ENCODE peak calls at places on chromosomes 4 and X, in seven cellular contexts. J is neural progenitor cell, S is OCI-LY7, H is endothelial cell of umbilical vein, X is PC-9, E is GM12878, C is mammary epithelial cell. L is an unnamed sample.

GRCh38 chrX:70134116-70134477 is 850 bp downstream of the IGBP1 start:
- DNase-seq in S (no peak), H (no peak), J (peak; percentile 29), X (no peak), E (no peak), C (peak; percentile 15), L (peak; percentile 62)

GRCh38 chr4:149291463-149291862 is 524.2 kb downstream of the IQCM start:
- DNase-seq in S (no peak), J (no peak), H (peak; percentile 13), X (peak; percentile 11), E (no peak), C (no peak), L (no peak)

GRCh38 chr4:4496604-4497372 is 45.1 kb downstream of the STX18 start:
- DNase-seq in H (no peak), S (no peak), C (no peak), E (no peak), J (no peak), X (no peak), L (no peak)

GRCh38 chr4:175531405-175532091 is 280.5 kb downstream of the GPM6A start:
- DNase-seq in C (peak; percentile 52), S (no peak), X (no peak), H (no peak), E (no peak), J (no peak), L (peak; percentile 86)

GRCh38 chr4:55397521-55398321 is 2.0 kb downstream of the TMEM165 start:
- DNase-seq in C (peak; percentile 86), X (no peak), S (peak; percentile 23), E (no peak), H (peak; percentile 53), J (peak; percentile 21), L (peak; percentile 73)

GRCh38 chr4:105712766-105713165 is 4.2 kb downstream of the GSTCD start:
- DNase-seq in H (no peak), E (no peak), X (no peak), S (no peak), C (peak; percentile 35), J (no peak), L (no peak)

GRCh38 chr4:15963568-15963967 is 593 bp upstream of the FGFBP2 start:
- DNase-seq in E (no peak), X (no peak), S (no peak), H (no peak), C (no peak), J (no peak), L (no peak)

GRCh38 chr4:152531479-152531878 is 4.4 kb downstream of the FBXW7 start:
- DNase-seq in H (no peak), C (no peak), E (no peak), S (no peak), J (peak; percentile 17), X (no peak), L (no peak)

GRCh38 chr4:112514449-112515277 is 1.3 kb downstream of the NEUROG2 start:
- DNase-seq in X (no peak), J (peak; percentile 64), E (no peak), H (no peak), S (peak; percentile 26), C (no peak), L (peak; percentile 77)

GRCh38 chrX:55008571-55009358 is 8.6 kb downstream of the APEX2 start:
- DNase-seq in J (no peak), E (no peak), H (peak; percentile 42), C (peak; percentile 64), X (peak; percentile 71), S (no peak), L (peak; percentile 74)

GRCh38 chrX:17744896-17745523 is 7.7 kb downstream of the SCML1 start:
- DNase-seq in H (peak; percentile 21), E (no peak), X (no peak), C (no peak), S (no peak), J (no peak), L (no peak)

GRCh38 chrX:100812216-100813158 is 7.7 kb upstream of the CSTF2 start:
- DNase-seq in J (no peak), E (no peak), H (no peak), X (peak; percentile 41), S (no peak), C (no peak), L (no peak)

GRCh38 chr4:165723051-165723805 is 149.8 kb upstream of the TLL1 start:
- DNase-seq in S (no peak), E (no peak), J (no peak), X (no peak), H (no peak), C (no peak), L (no peak)

GRCh38 chrX:143634373-143634685 is 1.6 kb downstream of the SLITRK4 start:
- DNase-seq in S (no peak), H (no peak), X (no peak), E (no peak), C (no peak), J (no peak), L (no peak)

GRCh38 chrX:545488-545887 is 85.1 kb upstream of the SHOX start:
- DNase-seq in J (peak; percentile 63), H (no peak), S (no peak), X (no peak), E (no peak), C (no peak), L (peak; percentile 74)

GRCh38 chr4:140851032-140851636 is 94.9 kb upstream of the TBC1D9 start:
- DNase-seq in H (peak; percentile 69), X (peak; percentile 43), C (peak; percentile 45), J (peak; percentile 80), E (peak; percentile 33), S (peak; percentile 86), L (no peak)

GRCh38 chr4:86306816-86307215 is 53.0 kb downstream of the MAPK10 start:
- DNase-seq in E (no peak), X (no peak), H (no peak), C (no peak), S (no peak), J (no peak), L (peak; percentile 63)

GRCh38 chr4:131001371-131001770 is 1905.4 kb downstream of the C4orf33 start:
- DNase-seq in J (no peak), C (peak; percentile 2), E (no peak), H (peak; percentile 20), S (no peak), X (no peak), L (no peak)

GRCh38 chr4:104986306-104986705 is 160.4 kb upstream of the TET2 start:
- DNase-seq in C (no peak), S (no peak), X (no peak), J (no peak), E (no peak), H (no peak), L (no peak)

GRCh38 chr4:26131711-26132110 is 189.1 kb upstream of the RBPJ start:
- DNase-seq in H (no peak), X (no peak), E (peak; percentile 89), S (no peak), C (no peak), J (no peak), L (no peak)

GRCh38 chr4:99058228-99058627 is 30.4 kb downstream of the ADH5 start:
- DNase-seq in X (no peak), E (no peak), S (no peak), J (no peak), C (no peak), H (no peak), L (no peak)

GRCh38 chr4:73573794-73574528 is 46.3 kb downstream of the RASSF6 start:
- DNase-seq in J (peak; percentile 91), E (peak; percentile 51), X (peak; percentile 44), C (peak; percentile 52), H (peak; percentile 73), S (peak; percentile 86), L (peak; percentile 55)

GRCh38 chr4:41957634-41958033 is 22.4 kb downstream of the TMEM33 start:
- DNase-seq in S (peak; percentile 63), X (no peak), H (peak; percentile 31), E (peak; percentile 20), C (no peak), J (peak; percentile 50), L (peak; percentile 5)

GRCh38 chrX:132737743-132738142 is 220.7 kb downstream of the HS6ST2 start:
- DNase-seq in X (peak; percentile 36), E (no peak), C (peak; percentile 38), S (no peak), H (no peak), J (no peak), L (no peak)

GRCh38 chr4:6277935-6278800 is 8.5 kb downstream of the WFS1 start:
- DNase-seq in S (no peak), J (no peak), E (no peak), C (no peak), X (no peak), H (no peak), L (peak; percentile 74)
- H3K4me1 ChIP-seq in S (peaks cover 43% of the 10 kb centered on the region), J (no peaks in the 10 kb centered on the region), E (peaks cover 15% of the 10 kb centered on the region), C (peaks cover 17% of the 10 kb centered on the region), X (peaks cover 14% of the 10 kb centered on the region), H (peaks cover 27% of the 10 kb centered on the region), L (peaks cover 26% of the 10 kb centered on the region)

GRCh38 chrX:31845003-31845402 is 773.2 kb upstream of the FTHL17 start:
- DNase-seq in E (no peak), X (no peak), S (no peak), H (peak; percentile 6), J (no peak), C (no peak), L (no peak)
- H2AFZ ChIP-seq in E (no peak overlapping the region), X (no peak overlapping the region), S (no peak overlapping the region), H (no peak overlapping the region), J (no peak overlapping the region), C (no peak overlapping the region), L (no peak overlapping the region)

DNA sequence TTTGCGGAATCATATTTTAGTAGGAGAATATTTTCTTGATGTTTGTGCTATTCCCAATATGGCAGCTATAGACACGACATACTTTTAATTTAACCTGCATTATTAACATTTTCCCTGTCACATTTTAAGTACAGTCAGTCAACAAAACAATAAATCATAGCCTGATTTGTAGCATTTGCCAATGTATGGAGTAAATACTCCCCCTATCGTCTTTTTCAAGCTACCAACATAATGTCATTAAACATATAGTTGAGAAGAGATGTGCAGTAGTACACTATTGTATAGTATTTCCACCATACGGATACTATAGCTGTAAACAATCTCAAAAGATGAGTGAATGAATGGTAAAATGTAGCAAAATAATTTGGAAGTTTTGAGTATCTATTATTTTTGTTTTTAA is 303.7 kb upstream of the MAGEB2 start:
- DNase-seq in E (no peak), J (no peak), X (no peak), H (no peak), S (no peak), C (no peak), L (no peak)
- TF ChIP-seq CTCF in E (peak; percentile 34), J (no peak), X (peak; percentile 41), H (no peak), S (no peak), C (peak; percentile 35), L (no peak)

GRCh38 chr4:1028574-1029220 is 17.3 kb downstream of the FGFRL1 start:
- DNase-seq in J (no peak), E (no peak), X (no peak), H (no peak), C (no peak), S (no peak), L (no peak)
- H3K4me1 ChIP-seq in J (peaks cover 13% of the 10 kb centered on the region), E (peaks cover 6% of the 10 kb centered on the region), X (no peaks in the 10 kb centered on the region), H (no peaks in the 10 kb centered on the region), C (no peaks in the 10 kb centered on the region), S (peaks cover 15% of the 10 kb centered on the region), L (peaks cover 3% of the 10 kb centered on the region)

GRCh38 chr4:156154978-156155377 is 201.3 kb upstream of the CTSO start:
- DNase-seq in S (no peak), E (no peak), C (no peak), J (no peak), H (no peak), X (no peak), L (peak; percentile 29)
- H2AFZ ChIP-seq in S (no peak overlapping the region), E (no peak overlapping the region), C (no peak overlapping the region), J (no peak overlapping the region), H (no peak overlapping the region), X (no peak overlapping the region), L (no peak overlapping the region)